ENCODE peak calls at places on chromosomes 12 and 14, in nine cellular contexts. W is Peyer's patch; J is lower lobe of right lung; T is NT2/D1; I is SW480; C is CD8-positive, alpha-beta memory T cell; R is stimulated activated CD8-positive, alpha-beta memory T cell treated with anti-CD3 and anti-CD28 coated beads, Interleukin-15, amount 100 ng/mL, for 4 hours; N is type B pancreatic cell; E is HS-5. K is an unnamed sample.

GRCh38 chr12:117766008-117766407 is 202.8 kb downstream of the KSR2 start:
- DNase-seq in E (no peak), N (no peak), I (no peak), C (no peak), W (no peak), T (no peak), R (no peak), J (no peak), K (no peak)

GRCh38 chr12:9049520-9050133 is 60.3 kb downstream of the KLRG1 start:
- DNase-seq in R (no peak), T (peak; percentile 66), J (no peak), E (peak; percentile 23), W (no peak), N (no peak), I (peak; percentile 71), C (no peak), K (no peak)

GRCh38 chr12:27003421-27004311 is 10.5 kb downstream of the TM7SF3 start:
- DNase-seq in J (no peak), W (no peak), N (no peak), R (no peak), C (no peak), E (no peak), T (no peak), I (peak; percentile 59), K (no peak)

GRCh38 chr14:51093371-51094281 is 1.3 kb downstream of the TRIM9 start:
- DNase-seq in R (peak; percentile 13), C (no peak), W (peak; percentile 56), T (no peak), J (no peak), E (no peak), N (peak; percentile 72), I (no peak), K (no peak)

GRCh38 chr12:26274441-26275312 is 79.3 kb downstream of the SSPN start:
- DNase-seq in C (no peak), W (peak; percentile 88), R (no peak), J (peak; percentile 86), E (peak; percentile 98), N (no peak), I (peak; percentile 99), T (peak; percentile 87), K (peak; percentile 100)

GRCh38 chr14:67580336-67581230 is 19.5 kb downstream of the PIGH start:
- DNase-seq in J (peak; percentile 35), E (no peak), W (peak; percentile 70), C (no peak), I (no peak), T (no peak), N (no peak), R (no peak), K (no peak)

GRCh38 chr14:51644215-51644969 is 7.3 kb upstream of the FRMD6 start:
- DNase-seq in I (no peak), J (no peak), W (no peak), C (no peak), N (no peak), E (no peak), R (no peak), T (no peak), K (peak; percentile 28)

GRCh38 chr12:115617391-115617790 is 660.1 kb downstream of the MED13L start:
- DNase-seq in W (no peak), I (no peak), J (no peak), N (no peak), T (no peak), E (no peak), R (no peak), C (no peak), K (no peak)

GRCh38 chr12:622420-622819 is 40.8 kb downstream of the NINJ2 start:
- DNase-seq in J (no peak), I (no peak), N (no peak), C (no peak), W (no peak), R (no peak), T (no peak), E (no peak), K (no peak)

GRCh38 chr14:77141592-77142288 is at the start of gene ZDHHC22:
- DNase-seq in R (no peak), T (no peak), W (no peak), E (no peak), J (no peak), N (no peak), C (no peak), I (peak; percentile 58), K (no peak)

GRCh38 chr14:26597136-26598080 is at the start of gene NOVA1:
- DNase-seq in J (peak; percentile 46), R (no peak), T (no peak), C (no peak), E (no peak), I (peak; percentile 27), N (peak; percentile 66), W (peak; percentile 44), K (no peak)

GRCh38 chr12:122158700-122159285 is 15.2 kb downstream of the IL31 start:
- DNase-seq in C (no peak), J (no peak), T (no peak), E (no peak), N (no peak), W (no peak), I (no peak), R (no peak), K (no peak)

GRCh38 chr12:51958542-51958941 is 7.0 kb downstream of the ACVR1B start:
- DNase-seq in J (no peak), E (no peak), W (no peak), N (no peak), C (no peak), R (no peak), T (no peak), I (no peak), K (no peak)

GRCh38 chr12:48924617-48925217 is 575 bp downstream of the FKBP11 start:
- DNase-seq in N (peak; percentile 72), C (peak; percentile 73), E (no peak), I (peak; percentile 73), W (peak; percentile 89), T (no peak), J (peak; percentile 68), R (peak; percentile 65), K (no peak)

GRCh38 chr12:52689239-52689638 is 9.0 kb upstream of the KRT1 start:
- DNase-seq in N (no peak), J (no peak), R (no peak), T (no peak), W (no peak), E (no peak), I (no peak), C (no peak), K (no peak)

GRCh38 chr14:49863483-49864262 is 11.1 kb upstream of the NEMF start:
- DNase-seq in C (no peak), I (peak; percentile 49), J (no peak), N (no peak), E (no peak), W (no peak), T (no peak), R (no peak), K (no peak)

GRCh38 chr12:100919116-100919515 is 124.5 kb downstream of the ANO4 start:
- DNase-seq in W (no peak), N (no peak), I (no peak), E (no peak), C (no peak), T (no peak), R (no peak), J (no peak), K (no peak)

GRCh38 chr12:13744566-13744965 is 236.8 kb downstream of the GRIN2B start:
- DNase-seq in I (no peak), J (no peak), W (no peak), T (no peak), R (no peak), N (no peak), C (no peak), E (no peak), K (no peak)

GRCh38 chr12:32159925-32160324 is 53.3 kb downstream of the BICD1 start:
- DNase-seq in T (no peak), E (no peak), I (no peak), R (no peak), N (no peak), J (no peak), W (no peak), C (no peak), K (no peak)

GRCh38 chr14:52546318-52546670 is 6.0 kb downstream of the TXNDC16 start:
- DNase-seq in N (no peak), R (no peak), T (no peak), E (no peak), I (no peak), C (no peak), J (no peak), W (no peak), K (no peak)

GRCh38 chr14:57610631-57611030 is 117.0 kb upstream of the CCDC198 start:
- DNase-seq in E (no peak), R (no peak), J (no peak), N (no peak), T (no peak), C (no peak), I (no peak), W (no peak), K (no peak)

GRCh38 chr12:109166371-109166770 is 50.0 kb downstream of the ACACB start:
- DNase-seq in T (no peak), R (no peak), N (no peak), W (no peak), C (no peak), J (no peak), E (no peak), I (no peak), K (no peak)

GRCh38 chr12:124440841-124441381 is 126.5 kb downstream of the NCOR2 start:
- DNase-seq in I (no peak), N (no peak), T (no peak), W (no peak), C (no peak), R (no peak), J (no peak), E (no peak), K (no peak)

GRCh38 chr14:105876158-105876557 is 349.8 kb downstream of the TMEM121 start:
- DNase-seq in C (no peak), E (no peak), R (no peak), J (peak; percentile 12), T (no peak), I (no peak), W (peak; percentile 34), N (no peak), K (no peak)

GRCh38 chr14:22555573-22556011 is 33.4 kb downstream of the DAD1 start:
- DNase-seq in T (no peak), R (no peak), C (peak; percentile 52), E (no peak), N (no peak), I (no peak), J (no peak), W (peak; percentile 55), K (no peak)

GRCh38 chr12:23536293-23536692 is 413.2 kb downstream of the SOX5 start:
- DNase-seq in W (peak; percentile 84), T (no peak), R (no peak), N (no peak), C (no peak), J (no peak), I (no peak), E (no peak), K (no peak)

GRCh38 chr12:132287391-132288238 is 41.8 kb downstream of the GALNT9 start:
- DNase-seq in N (no peak), C (no peak), J (peak; percentile 39), W (no peak), R (no peak), E (no peak), T (no peak), I (no peak), K (no peak)